ENCODE peak calls at places on chromosomes 2 and 18, in four cellular contexts. R, S, V and E are unnamed samples.

GRCh38 chr2:85578243-85579180 is 1.1 kb downstream of the VAMP8 start:
- DNase-seq in V (peak), R (peak), S (no peak), E (no peak)

GRCh38 chr2:168165418-168165817 is 82.0 kb downstream of the STK39 start:
- DNase-seq in R (no peak), V (no peak), S (no peak), E (no peak)

GRCh38 chr2:20642026-20642971 is 8.6 kb downstream of the HS1BP3 start:
- DNase-seq in R (peak), V (peak), S (peak), E (no peak)

GRCh38 chr2:119402645-119403560 is 28.8 kb upstream of the TMEM37 start:
- DNase-seq in V (no peak), R (peak), S (no peak), E (no peak)

GRCh38 chr2:219778189-219778588 is 150.8 kb downstream of the SLC4A3 start:
- DNase-seq in R (no peak), S (no peak), V (no peak), E (no peak)

GRCh38 chr2:170142502-170142901 is 35.4 kb upstream of the MYO3B start:
- DNase-seq in V (no peak), R (no peak), S (no peak), E (no peak)

GRCh38 chr2:138275292-138275690 is 226.3 kb upstream of the SPOPL start:
- DNase-seq in S (no peak), R (no peak), V (no peak), E (no peak)

GRCh38 chr18:23257686-23258565 is 122.6 kb downstream of the CABLES1 start:
- DNase-seq in S (no peak), R (no peak), V (no peak), E (no peak)

GRCh38 chr2:3641181-3641580 is 16.8 kb upstream of the ALLC start:
- DNase-seq in S (peak), R (no peak), V (peak), E (no peak)

GRCh38 chr2:111178730-111179405 is 58.2 kb downstream of the BCL2L11 start:
- DNase-seq in S (no peak), V (no peak), R (no peak), E (peak)

GRCh38 chr2:23411752-23412431 is 26.9 kb downstream of the KLHL29 start:
- DNase-seq in R (no peak), S (no peak), V (no peak), E (no peak)

GRCh38 chr18:79851489-79851888 is 53.8 kb downstream of the KCNG2 start:
- DNase-seq in R (no peak), V (no peak), S (no peak), E (no peak)

GRCh38 chr2:219179601-219180465 is 1.8 kb downstream of the RETREG2 start:
- DNase-seq in V (peak), S (no peak), R (no peak), E (no peak)

GRCh38 chr2:101036562-101036961 is 34.5 kb downstream of the RPL31 start:
- DNase-seq in S (no peak), R (peak), V (no peak), E (no peak)

GRCh38 chr2:188786368-188786781 is 187.8 kb upstream of the COL3A1 start:
- DNase-seq in V (peak), S (no peak), R (no peak), E (no peak)

GRCh38 chr2:192413812-192414424 is 219.2 kb upstream of the TMEFF2 start:
- DNase-seq in R (no peak), V (no peak), S (no peak), E (no peak)

GRCh38 chr2:203484266-203485112 is 50.6 kb downstream of the RAPH1 start:
- DNase-seq in R (peak), V (no peak), S (no peak), E (no peak)

GRCh38 chr2:175195012-175195411 is 13.5 kb upstream of the ATP5MC3 start:
- DNase-seq in R (no peak), S (no peak), V (no peak), E (no peak)

GRCh38 chr2:186641807-186642321 is 52.0 kb upstream of the FAM171B start:
- DNase-seq in V (no peak), R (peak), S (no peak), E (peak)

GRCh38 chr18:29962579-29962978 is 1080.0 kb downstream of the DSC3 start:
- DNase-seq in S (no peak), V (no peak), R (no peak), E (no peak)

GRCh38 chr2:220502539-220502938 is 875.1 kb downstream of the SLC4A3 start:
- DNase-seq in V (no peak), S (no peak), R (no peak), E (no peak)

GRCh38 chr18:48852292-48852691 is 98.5 kb downstream of the SMAD7 start:
- DNase-seq in R (no peak), S (no peak), V (no peak), E (no peak)

GRCh38 chr2:199589303-199589702 is 131.6 kb upstream of the SATB2 start:
- DNase-seq in S (no peak), R (peak), V (no peak), E (no peak)

GRCh38 chr18:9724797-9725196 is 16.7 kb downstream of the RAB31 start:
- DNase-seq in S (no peak), R (no peak), V (no peak), E (no peak)

GRCh38 chr2:20543579-20543887 is 96.7 kb downstream of the RHOB start:
- DNase-seq in R (no peak), S (no peak), V (no peak), E (no peak)

GRCh38 chr2:20447437-20448245 is 767 bp downstream of the RHOB start:
- DNase-seq in R (peak), V (peak), S (peak), E (no peak)

GRCh38 chr18:32893915-32894314 is 121.1 kb upstream of the KLHL14 start:
- DNase-seq in V (no peak), R (peak), S (no peak), E (no peak)

GRCh38 chr2:153770359-153770991 is 101.2 kb upstream of the GALNT13 start:
- DNase-seq in S (no peak), R (no peak), V (no peak), E (no peak)

GRCh38 chr2:201795608-201796477 is 10.5 kb upstream of the CDK15 start:
- DNase-seq in V (no peak), S (no peak), R (peak), E (no peak)

GRCh38 chr2:172096661-172097547 is 5.8 kb downstream of the DLX2 start:
- DNase-seq in V (peak), R (no peak), S (no peak), E (no peak)

GRCh38 chr2:143807192-143807591 is 678.0 kb downstream of the ARHGAP15 start:
- DNase-seq in V (no peak), S (no peak), R (no peak), E (no peak)

GRCh38 chr2:24871852-24872323 is 48.1 kb downstream of the ADCY3 start:
- DNase-seq in S (peak), V (no peak), R (no peak), E (no peak)

GRCh38 chr2:160388464-160389263 is 104.9 kb downstream of the RBMS1 start:
- DNase-seq in S (no peak), R (no peak), V (peak), E (no peak)

GRCh38 chr2:134335601-134336000 is 81.7 kb downstream of the MGAT5 start:
- DNase-seq in R (no peak), S (no peak), V (no peak), E (no peak)

GRCh38 chr18:1037766-1038165 is 133.1 kb downstream of the ADCYAP1 start:
- DNase-seq in S (no peak), V (no peak), R (no peak), E (no peak)